ENCODE peak calls at places on chromosome 6, in five cellular contexts. T is GM23338, V is ovary, O is brain microvascular endothelial cell, J is cardiac fibroblast. E is an unnamed sample.

GRCh38 chr6:40587240-40588069 is at the start of gene LRFN2:
- DNase-seq in T (peak), V (peak), O (peak), J (peak), E (peak)

GRCh38 chr6:11522819-11523218 is 14.7 kb upstream of the TMEM170B start:
- DNase-seq in T (no peak), V (no peak), O (no peak), J (peak), E (no peak)

GRCh38 chr6:36418558-36418957 is 24.1 kb downstream of the PXT1 start:
- DNase-seq in T (no peak), V (no peak), O (no peak), J (no peak), E (no peak)

GRCh38 chr6:29764422-29765196 is 41.4 kb downstream of the HLA-F start:
- DNase-seq in T (no peak), V (no peak), O (no peak), J (peak), E (no peak)

GRCh38 chr6:34055223-34055933 is 90.5 kb downstream of the GRM4 start:
- DNase-seq in T (peak), V (peak), O (peak), J (peak), E (no peak)

GRCh38 chr6:36989264-36989663 is 3.3 kb upstream of the MTCH1 start:
- DNase-seq in T (no peak), V (no peak), O (no peak), J (no peak), E (no peak)

GRCh38 chr6:32081168-32081624 is 27.9 kb downstream of the TNXB start:
- DNase-seq in T (no peak), V (peak), O (peak), J (peak), E (peak)

GRCh38 chr6:166112580-166112979 is 55.1 kb downstream of the TBXT start:
- DNase-seq in T (no peak), V (no peak), O (peak), J (peak), E (peak)

DNA sequence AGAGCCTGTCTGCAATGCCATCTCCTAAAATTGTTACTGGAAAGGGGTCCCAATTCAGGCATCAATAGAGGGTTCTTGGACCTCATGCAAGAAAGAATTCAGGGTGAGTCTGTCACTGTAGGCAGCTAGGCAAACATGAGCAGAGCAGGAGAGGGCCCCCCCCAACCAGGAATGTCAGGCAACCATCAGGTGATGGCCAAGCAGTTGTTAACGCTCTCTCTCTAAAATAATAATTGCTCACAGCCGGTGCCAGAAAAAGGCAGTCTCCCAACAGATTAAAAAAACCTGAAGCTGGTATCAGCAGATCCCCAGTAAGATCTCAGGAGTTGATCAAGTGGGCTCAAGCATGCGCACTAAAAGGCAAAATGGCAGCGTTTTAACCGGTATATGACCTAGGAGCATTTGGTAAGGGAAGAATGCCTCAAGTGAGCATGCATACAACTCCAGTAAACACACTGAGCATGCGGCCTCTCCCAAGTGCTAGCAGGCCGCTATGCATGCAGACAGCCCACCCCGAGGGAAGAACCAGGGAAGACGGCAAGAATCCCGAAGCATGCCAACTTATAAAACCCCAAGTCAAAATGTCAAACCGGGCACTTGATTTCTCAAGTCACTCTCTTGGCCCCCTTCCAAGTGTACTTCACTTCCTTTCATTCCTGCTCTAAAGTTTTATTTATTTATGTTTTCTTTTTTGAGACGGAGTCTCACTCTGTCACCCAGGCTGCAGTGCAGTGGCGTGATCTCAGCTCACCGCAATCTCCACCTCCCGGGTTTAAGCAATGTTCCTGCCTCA is 44.0 kb upstream of the RNGTT start:
- DNase-seq in T (peak), V (no peak), O (peak), J (peak), E (no peak)
- H3K4me3 ChIP-seq in T (no peak), V (no peak), O (no peak), J (no peak), E (no peak)

GRCh38 chr6:82766476-82766875 is 299.2 kb downstream of the UBE3D start:
- DNase-seq in T (no peak), V (no peak), O (no peak), J (no peak), E (no peak)

GRCh38 chr6:82761674-82762345 is 303.8 kb downstream of the UBE3D start:
- DNase-seq in T (no peak), V (no peak), O (peak), J (peak), E (no peak)

GRCh38 chr6:82767447-82767846 is 298.2 kb downstream of the UBE3D start:
- DNase-seq in T (no peak), V (no peak), O (no peak), J (no peak), E (no peak)

GRCh38 chr6:82767037-82767436 is 298.6 kb downstream of the UBE3D start:
- DNase-seq in T (peak), V (no peak), O (no peak), J (no peak), E (no peak)
- TF ChIP-seq CTCF in T (no peak), V (no peak), O (no peak), J (no peak), E (no peak)

DNA sequence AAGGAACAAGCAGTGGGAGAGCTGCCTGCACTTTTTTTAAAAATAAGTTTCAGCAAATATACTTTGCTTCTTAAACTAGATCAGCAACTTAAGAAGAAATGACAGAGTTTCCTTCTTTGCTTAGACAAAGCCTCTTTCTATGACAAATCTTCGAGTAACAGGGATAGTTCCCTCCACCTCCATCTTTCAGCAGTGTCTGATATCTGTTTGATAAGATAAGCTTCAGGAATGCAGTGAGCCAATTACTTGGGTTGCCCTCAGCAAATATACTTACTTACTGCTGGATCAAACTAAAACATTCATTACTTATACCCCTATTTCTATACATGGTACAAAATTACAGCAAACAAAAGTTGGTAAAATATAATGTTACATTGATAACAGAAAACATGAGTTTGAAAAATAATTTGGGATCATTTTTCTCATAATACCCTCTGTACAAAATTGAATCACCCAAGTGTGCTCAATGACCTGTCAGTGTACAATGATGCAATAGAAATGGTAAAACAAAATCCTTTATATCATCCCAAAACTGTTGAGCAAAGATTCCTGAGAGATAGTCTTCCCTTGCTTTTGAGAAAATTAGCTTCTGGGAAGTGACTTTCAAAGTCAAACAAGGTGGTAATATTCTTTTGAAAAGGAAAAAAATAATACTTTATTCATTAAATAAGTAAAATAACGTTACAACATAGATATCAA is 24.5 kb downstream of the FRK start:
- DNase-seq in T (no peak), V (no peak), O (no peak), J (no peak), E (no peak)
- H3K4me3 ChIP-seq in T (no peak), V (no peak), O (no peak), J (no peak), E (no peak)

DNA sequence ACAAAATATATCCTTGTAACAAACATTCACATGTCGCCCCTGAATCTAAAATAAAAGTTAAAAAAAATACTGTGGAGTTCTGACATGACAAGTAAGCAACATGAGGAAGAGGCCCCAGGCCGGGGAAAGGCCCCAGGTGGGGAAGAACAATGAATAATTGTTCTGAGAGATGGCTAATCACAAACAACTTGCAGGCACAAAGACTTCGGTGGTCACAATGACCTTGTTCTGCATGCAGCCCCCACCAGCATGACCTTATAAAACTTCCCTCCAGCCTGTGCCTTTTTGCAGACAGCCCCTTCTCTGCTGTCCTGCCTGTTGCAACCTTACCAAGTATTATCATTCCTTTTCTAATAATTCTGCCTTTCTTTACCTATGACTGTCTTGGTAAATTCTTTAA is 95.7 kb upstream of the MYLIP start:
- DNase-seq in T (no peak), V (no peak), O (no peak), J (no peak), E (no peak)
- TF ChIP-seq CTCF in T (no peak), V (no peak), O (no peak), J (no peak), E (no peak)

GRCh38 chr6:129773304-129773703 is 63.3 kb upstream of the ARHGAP18 start:
- DNase-seq in T (no peak), V (no peak), O (no peak), J (no peak), E (no peak)

GRCh38 chr6:129778793-129779192 is 68.8 kb upstream of the ARHGAP18 start:
- DNase-seq in T (no peak), V (no peak), O (no peak), J (no peak), E (no peak)

GRCh38 chr6:129776542-129776941 is 66.6 kb upstream of the ARHGAP18 start:
- DNase-seq in T (no peak), V (no peak), O (no peak), J (no peak), E (no peak)

GRCh38 chr6:129774697-129775447 is 64.9 kb upstream of the ARHGAP18 start:
- DNase-seq in T (peak), V (peak), O (peak), J (peak), E (peak)
- H3K4me3 ChIP-seq in T (peak), V (no peak), O (peak), J (peak), E (no peak)

GRCh38 chr6:64280569-64280968 is 645.0 kb downstream of the PHF3 start:
- DNase-seq in T (peak), V (no peak), O (no peak), J (peak), E (no peak)
- TF ChIP-seq CTCF in T (peak), V (no peak), O (peak), J (peak), E (peak)

GRCh38 chr6:49646942-49647341 is 10.3 kb upstream of the RHAG start:
- DNase-seq in T (no peak), V (no peak), O (no peak), J (no peak), E (no peak)
- H3K4me3 ChIP-seq in T (no peak), V (no peak), O (no peak), J (no peak), E (no peak)